ENCODE peak calls at places on chromosomes 5 and 9, in ten cellular contexts. C, L, D, E, S, F, W, K, P and T are unnamed samples.

GRCh38 chr5:59709833-59710232 is 183.7 kb downstream of the PDE4D start:
- DNase-seq in C (peak), L (peak), D (no peak), E (no peak), S (no peak), F (no peak), W (peak), K (peak), P (peak), T (no peak)

GRCh38 chr9:37746448-37747270 is 6.9 kb upstream of the TRMT10B start:
- DNase-seq in C (no peak), L (no peak), D (no peak), E (no peak), S (no peak), F (no peak), W (peak), K (no peak), P (peak), T (no peak)

GRCh38 chr9:137592767-137593166 is 2.5 kb upstream of the ZMYND19 start:
- DNase-seq in C (no peak), L (no peak), D (no peak), E (peak), S (no peak), F (no peak), W (no peak), K (no peak), P (no peak), T (no peak)

GRCh38 chr5:144028644-144029043 is 141.8 kb downstream of the YIPF5 start:
- DNase-seq in C (peak), L (no peak), D (no peak), E (no peak), S (no peak), F (no peak), W (peak), K (peak), P (peak), T (no peak)

GRCh38 chr5:88785396-88786216 is 97.4 kb downstream of the MEF2C start:
- DNase-seq in C (peak), L (peak), D (no peak), E (no peak), S (no peak), F (no peak), W (peak), K (peak), P (peak), T (no peak)

GRCh38 chr5:80481019-80481893 is 6.6 kb upstream of the FAM151B start:
- DNase-seq in C (peak), L (peak), D (peak), E (peak), S (peak), F (no peak), W (no peak), K (peak), P (peak), T (peak)

GRCh38 chr5:78997090-78997489 is 12.0 kb upstream of the ARSB start:
- DNase-seq in C (no peak), L (no peak), D (no peak), E (no peak), S (no peak), F (no peak), W (no peak), K (no peak), P (no peak), T (no peak)

GRCh38 chr5:66959668-66960067 is 236.9 kb downstream of the CD180 start:
- DNase-seq in C (peak), L (no peak), D (no peak), E (no peak), S (no peak), F (no peak), W (no peak), K (no peak), P (peak), T (no peak)

GRCh38 chr5:102627311-102627710 is 127.8 kb upstream of the PAM start:
- DNase-seq in C (no peak), L (no peak), D (no peak), E (no peak), S (no peak), F (no peak), W (no peak), K (peak), P (peak), T (no peak)

GRCh38 chr5:172274951-172275753 is 8.4 kb downstream of the UBTD2 start:
- DNase-seq in C (peak), L (no peak), D (no peak), E (no peak), S (no peak), F (peak), W (no peak), K (peak), P (peak), T (peak)

GRCh38 chr9:115292584-115293271 is 174.8 kb upstream of the TNC start:
- DNase-seq in C (no peak), L (peak), D (no peak), E (no peak), S (no peak), F (no peak), W (no peak), K (no peak), P (peak), T (no peak)

GRCh38 chr9:34985311-34985899 is 4.1 kb upstream of the DNAJB5 start:
- DNase-seq in C (peak), L (peak), D (peak), E (no peak), S (peak), F (no peak), W (no peak), K (peak), P (peak), T (peak)

GRCh38 chr5:181261320-181262085 is 560 bp upstream of the TRIM52 start:
- DNase-seq in C (peak), L (peak), D (peak), E (peak), S (peak), F (peak), W (no peak), K (peak), P (peak), T (peak)

GRCh38 chr5:113282470-113282869 is 152.3 kb downstream of the TSSK1B start:
- DNase-seq in C (no peak), L (no peak), D (no peak), E (no peak), S (no peak), F (no peak), W (no peak), K (no peak), P (no peak), T (no peak)

GRCh38 chr9:134885647-134886412 is 5.2 kb downstream of the FCN2 start:
- DNase-seq in C (no peak), L (no peak), D (no peak), E (no peak), S (no peak), F (no peak), W (no peak), K (no peak), P (no peak), T (no peak)

GRCh38 chr5:127011961-127012644 is 18.3 kb downstream of the MARCHF3 start:
- DNase-seq in C (peak), L (no peak), D (peak), E (no peak), S (no peak), F (peak), W (no peak), K (no peak), P (no peak), T (no peak)

GRCh38 chr5:147407094-147407681 is 102.7 kb downstream of the DPYSL3 start:
- DNase-seq in C (peak), L (no peak), D (no peak), E (no peak), S (peak), F (no peak), W (no peak), K (no peak), P (no peak), T (no peak)

GRCh38 chr5:11897831-11898230 is 6.4 kb downstream of the CTNND2 start:
- DNase-seq in C (no peak), L (peak), D (no peak), E (no peak), S (no peak), F (no peak), W (no peak), K (no peak), P (no peak), T (no peak)

GRCh38 chr5:154460172-154460571 is 14.4 kb downstream of the SAP30L start:
- DNase-seq in C (no peak), L (no peak), D (no peak), E (no peak), S (no peak), F (no peak), W (no peak), K (no peak), P (no peak), T (no peak)

GRCh38 chr5:154459015-154459414 is 13.2 kb downstream of the SAP30L start:
- DNase-seq in C (no peak), L (no peak), D (no peak), E (no peak), S (no peak), F (no peak), W (no peak), K (no peak), P (no peak), T (no peak)

GRCh38 chr5:154465169-154465568 is 12.9 kb downstream of the HAND1 start:
- DNase-seq in C (peak), L (no peak), D (no peak), E (no peak), S (no peak), F (no peak), W (no peak), K (peak), P (peak), T (no peak)

GRCh38 chr5:154464435-154464834 is 13.6 kb downstream of the HAND1 start:
- DNase-seq in C (no peak), L (no peak), D (no peak), E (no peak), S (no peak), F (no peak), W (no peak), K (no peak), P (no peak), T (no peak)

DNA sequence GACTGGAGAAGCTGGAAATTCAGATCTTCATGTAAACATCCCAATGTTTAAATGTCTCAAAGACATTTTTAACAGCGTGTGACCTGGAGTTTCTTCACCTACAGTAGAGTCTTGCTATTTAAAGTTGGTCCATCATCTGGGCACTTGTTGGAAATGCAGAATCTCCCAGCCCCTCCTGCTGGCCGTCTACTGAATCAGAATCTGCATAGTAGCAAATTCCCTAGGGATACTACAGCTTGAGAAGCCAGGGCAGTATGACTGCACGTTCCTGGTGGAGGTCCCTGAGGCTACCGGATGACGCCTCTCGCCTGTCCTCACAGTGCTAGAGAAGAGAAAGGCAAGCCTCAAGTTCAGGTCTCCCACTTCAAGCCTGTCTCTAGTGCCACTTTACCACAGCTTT is 15.7 kb downstream of the SAP30L start:
- DNase-seq in C (peak), L (no peak), D (no peak), E (no peak), S (no peak), F (no peak), W (no peak), K (no peak), P (peak), T (no peak)
- TF ChIP-seq CTCF in C (peak), L (peak), D (no peak), E (no peak), S (peak), F (no peak), W (peak), K (peak), P (peak), T (no peak)

GRCh38 chr9:127361561-127361960 is 35.4 kb upstream of the SLC2A8 start:
- DNase-seq in C (no peak), L (no peak), D (no peak), E (no peak), S (no peak), F (no peak), W (no peak), K (peak), P (no peak), T (no peak)

GRCh38 chr9:127360829-127361228 is 36.1 kb upstream of the SLC2A8 start:
- DNase-seq in C (peak), L (peak), D (no peak), E (no peak), S (peak), F (no peak), W (no peak), K (peak), P (peak), T (no peak)

GRCh38 chr9:127358770-127359169 is 38.2 kb upstream of the SLC2A8 start:
- DNase-seq in C (no peak), L (no peak), D (no peak), E (no peak), S (no peak), F (no peak), W (no peak), K (no peak), P (no peak), T (no peak)

GRCh38 chr9:127358023-127358535 is 38.9 kb upstream of the SLC2A8 start:
- DNase-seq in C (no peak), L (no peak), D (no peak), E (no peak), S (no peak), F (no peak), W (no peak), K (no peak), P (no peak), T (no peak)

DNA sequence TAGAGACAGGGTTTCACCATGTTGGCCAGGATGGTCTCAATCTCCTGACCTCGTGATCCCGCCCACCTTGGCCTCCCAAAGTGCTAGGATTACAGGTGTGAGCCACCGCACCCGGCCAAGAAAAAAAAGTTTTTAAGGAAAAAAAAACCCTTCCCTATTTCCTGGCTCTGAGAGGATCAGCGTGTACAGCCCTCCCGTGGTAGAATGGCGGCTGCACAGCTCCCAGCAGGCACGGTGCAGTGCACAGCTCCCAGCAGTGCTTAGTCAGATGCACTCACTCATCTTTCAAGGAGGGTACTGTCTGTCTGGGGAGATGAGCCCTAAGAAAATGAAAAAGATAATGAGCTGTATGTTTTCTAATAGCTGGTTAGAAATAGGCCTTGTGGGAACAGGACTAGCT is 36.8 kb upstream of the SLC2A8 start:
- DNase-seq in C (no peak), L (no peak), D (no peak), E (no peak), S (no peak), F (no peak), W (no peak), K (no peak), P (peak), T (no peak)
- TF ChIP-seq CTCF in C (peak), L (no peak), D (no peak), E (no peak), S (no peak), F (no peak), W (peak), K (no peak), P (no peak), T (no peak)

GRCh38 chr9:132651259-132651658 is 18.5 kb downstream of the DDX31 start:
- DNase-seq in C (peak), L (no peak), D (no peak), E (no peak), S (no peak), F (no peak), W (no peak), K (peak), P (peak), T (no peak)
- TF ChIP-seq CTCF in C (peak), L (peak), D (no peak), E (peak), S (peak), F (peak), W (peak), K (peak), P (peak), T (no peak)

DNA sequence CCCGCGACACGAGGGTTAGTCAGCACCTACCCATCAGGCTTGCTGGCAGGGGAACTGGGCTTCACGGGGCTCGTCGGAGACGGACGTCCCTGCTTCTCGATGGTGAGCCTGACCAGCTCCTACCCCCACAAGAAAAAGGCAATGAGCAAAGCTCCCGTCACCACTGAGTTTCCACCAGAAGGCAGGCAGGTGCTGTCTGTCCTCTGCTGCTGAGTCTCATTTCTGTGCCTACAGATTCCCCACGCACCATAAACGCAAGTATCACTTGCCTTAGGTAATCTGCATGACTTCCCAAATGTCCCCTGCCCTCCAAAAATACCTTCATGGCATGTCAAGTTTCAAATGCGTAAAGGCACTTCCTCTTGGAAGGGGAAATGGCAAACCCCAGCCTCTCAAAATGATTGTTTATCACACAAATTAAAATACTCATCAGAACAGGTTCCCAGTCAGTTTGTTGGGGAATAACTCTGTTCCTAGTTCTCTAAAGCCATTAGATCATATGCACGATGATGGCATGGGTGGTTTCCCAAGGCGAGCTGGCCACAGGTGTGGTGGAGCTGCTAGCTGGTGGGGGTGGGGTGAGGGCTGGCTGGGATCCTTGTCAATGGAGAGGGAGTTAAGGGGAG is 85.0 kb downstream of the PRRT1B start:
- DNase-seq in C (no peak), L (no peak), D (peak), E (no peak), S (no peak), F (peak), W (no peak), K (peak), P (no peak), T (no peak)
- TF ChIP-seq CTCF in C (no peak), L (no peak), D (no peak), E (no peak), S (no peak), F (peak), W (no peak), K (no peak), P (no peak), T (no peak)

DNA sequence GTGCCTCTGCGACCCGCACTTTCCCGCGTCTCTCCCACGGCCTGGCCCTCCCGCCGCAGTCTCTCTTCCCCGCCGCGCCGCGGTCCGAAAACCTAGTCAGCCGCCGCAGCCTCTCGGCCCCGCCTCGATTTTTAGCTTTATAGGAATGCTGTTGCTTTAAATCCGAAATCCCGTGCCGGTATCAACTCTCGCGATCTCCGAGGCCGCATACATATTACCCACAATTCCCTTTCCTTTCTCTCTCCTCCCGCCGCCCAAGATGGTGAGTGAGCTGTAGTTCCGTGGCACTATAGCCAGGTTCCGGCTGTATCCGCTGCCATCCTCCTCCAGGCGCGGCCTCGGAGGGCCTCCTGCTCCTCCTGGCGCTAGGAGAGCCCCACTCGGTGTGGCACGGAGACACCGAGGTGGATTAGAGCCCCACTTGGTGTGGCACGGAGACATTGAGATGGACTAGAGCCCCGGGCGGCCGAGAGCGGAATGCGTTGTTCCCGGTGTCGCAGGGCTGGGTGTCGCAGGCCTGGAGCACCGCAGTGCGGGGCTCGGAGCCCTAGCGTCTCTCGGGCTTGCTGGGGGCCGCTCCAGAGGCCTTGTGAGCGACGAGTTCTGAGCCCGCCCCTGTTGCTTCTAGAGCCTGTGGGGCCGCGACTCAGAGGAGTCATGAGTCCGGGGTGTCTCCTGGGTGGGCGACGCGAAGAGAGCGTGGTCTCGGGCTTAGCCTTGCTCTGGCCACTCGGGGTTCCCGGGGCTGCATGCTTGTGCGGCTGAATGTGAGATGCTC is at the start of the genes MED22 and RPL7A:
- DNase-seq in C (peak), L (peak), D (peak), E (peak), S (peak), F (peak), W (peak), K (peak), P (peak), T (peak)
- TF ChIP-seq CTCF in C (peak), L (no peak), D (no peak), E (no peak), S (no peak), F (no peak), W (no peak), K (no peak), P (no peak), T (no peak)

DNA sequence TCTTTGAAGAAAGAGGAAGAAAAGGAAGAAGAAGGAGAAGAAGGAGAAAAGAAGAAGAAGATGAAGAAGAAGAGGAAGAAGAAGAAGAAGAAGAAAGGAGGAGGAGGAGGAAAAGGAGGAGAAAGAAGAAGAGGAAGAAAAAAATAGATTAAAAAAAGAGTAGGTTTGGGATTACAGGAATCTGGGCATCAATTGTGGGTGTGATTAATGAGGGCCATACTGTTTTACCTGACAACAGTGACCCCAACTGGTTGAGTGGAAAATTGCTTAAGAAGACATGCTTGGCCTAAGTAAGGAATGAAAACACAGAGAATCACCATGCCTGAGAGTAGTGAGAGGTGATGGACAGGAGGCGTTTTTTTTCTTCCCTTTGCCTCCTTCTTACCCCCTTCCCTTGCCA is 114.6 kb downstream of the FAM170A start:
- DNase-seq in C (peak), L (peak), D (peak), E (no peak), S (no peak), F (no peak), W (no peak), K (peak), P (peak), T (no peak)
- TF ChIP-seq CTCF in C (peak), L (peak), D (no peak), E (peak), S (peak), F (peak), W (no peak), K (peak), P (peak), T (peak)

GRCh38 chr5:10320793-10321192 is 13.1 kb upstream of the CMBL start:
- DNase-seq in C (no peak), L (no peak), D (no peak), E (no peak), S (no peak), F (no peak), W (no peak), K (no peak), P (no peak), T (no peak)

GRCh38 chr5:10321882-10322281 is 14.2 kb upstream of the CMBL start:
- DNase-seq in C (no peak), L (no peak), D (no peak), E (no peak), S (no peak), F (no peak), W (no peak), K (no peak), P (no peak), T (no peak)

GRCh38 chr5:10317825-10318682 is 10.4 kb upstream of the CMBL start:
- DNase-seq in C (no peak), L (no peak), D (no peak), E (no peak), S (no peak), F (no peak), W (no peak), K (peak), P (peak), T (no peak)

GRCh38 chr5:10315824-10316509 is 8.3 kb upstream of the CMBL start:
- DNase-seq in C (no peak), L (no peak), D (no peak), E (no peak), S (no peak), F (no peak), W (no peak), K (no peak), P (no peak), T (no peak)

GRCh38 chr5:10319202-10319851 is 11.6 kb upstream of the CMBL start:
- DNase-seq in C (peak), L (no peak), D (no peak), E (no peak), S (no peak), F (no peak), W (no peak), K (no peak), P (peak), T (no peak)
- TF ChIP-seq CTCF in C (no peak), L (no peak), D (no peak), E (peak), S (no peak), F (no peak), W (no peak), K (no peak), P (no peak), T (no peak)